ENCODE peak calls at places on chromosome 3, in four cellular contexts. M, A, C and D are unnamed samples.

GRCh38 chr3:85270488-85270887 is 311.7 kb downstream of the CADM2 start:
- DNase-seq in C (no peak), M (no peak), A (no peak), D (no peak)

GRCh38 chr3:51502562-51502910 is 2.7 kb upstream of the DCAF1 start:
- DNase-seq in A (no peak), C (no peak), M (no peak), D (no peak)

GRCh38 chr3:35965908-35966307 is 326.6 kb downstream of the ARPP21 start:
- DNase-seq in C (no peak), A (no peak), M (no peak), D (peak)

GRCh38 chr3:135878501-135878900 is 87.0 kb upstream of the PPP2R3A start:
- DNase-seq in C (no peak), A (no peak), M (no peak), D (no peak)

GRCh38 chr3:197880361-197881339 is 69.3 kb upstream of the RPL35A start:
- DNase-seq in A (no peak), M (peak), C (no peak), D (no peak)

GRCh38 chr3:163916596-163917560 is 1161.4 kb downstream of the SI start:
- DNase-seq in A (no peak), M (peak), C (no peak), D (no peak)

GRCh38 chr3:161674402-161674801 is 177.8 kb downstream of the OTOL1 start:
- DNase-seq in C (no peak), A (no peak), M (no peak), D (no peak)

GRCh38 chr3:120173056-120173675 is 78.9 kb upstream of the GSK3B start:
- DNase-seq in A (no peak), M (no peak), C (no peak), D (no peak)

GRCh38 chr3:83523470-83524073 is 1435.2 kb upstream of the CADM2 start:
- DNase-seq in M (peak), C (peak), A (peak), D (peak)

GRCh38 chr3:44342191-44342790 is 3.7 kb downstream of the TCAIM start:
- DNase-seq in A (no peak), M (no peak), C (no peak), D (no peak)

GRCh38 chr3:42685363-42685881 is at the start of gene KLHL40:
- DNase-seq in C (no peak), M (no peak), A (no peak), D (no peak)

GRCh38 chr3:42120866-42121265 is 29.7 kb downstream of the TRAK1 start:
- DNase-seq in M (no peak), C (no peak), A (no peak), D (no peak)

GRCh38 chr3:152185941-152186630 is 82.6 kb upstream of the MBNL1 start:
- DNase-seq in M (no peak), C (no peak), A (no peak), D (no peak)

GRCh38 chr3:134677196-134677986 is 26.6 kb upstream of the KY start:
- DNase-seq in M (peak), C (peak), A (no peak), D (peak)

GRCh38 chr3:148861277-148861869 is 3.7 kb upstream of the CPA3 start:
- DNase-seq in M (peak), C (no peak), A (no peak), D (peak)

GRCh38 chr3:17753271-17753992 is 11.0 kb upstream of the TBC1D5 start:
- DNase-seq in M (no peak), A (no peak), C (no peak), D (no peak)

GRCh38 chr3:48388966-48389365 is 16.9 kb downstream of the FBXW12 start:
- DNase-seq in A (no peak), C (no peak), M (no peak), D (no peak)

GRCh38 chr3:129517516-129517915 is 10.9 kb upstream of the RHO start:
- DNase-seq in C (no peak), A (no peak), M (no peak), D (no peak)

GRCh38 chr3:165202995-165203394 is 6.8 kb upstream of the SLITRK3 start:
- DNase-seq in A (no peak), C (no peak), M (no peak), D (no peak)

GRCh38 chr3:31840252-31840651 is 140.8 kb downstream of the OSBPL10 start:
- DNase-seq in C (no peak), A (no peak), M (no peak), D (no peak)

GRCh38 chr3:72745146-72745976 is 102.9 kb downstream of the SHQ1 start:
- DNase-seq in A (no peak), C (no peak), M (no peak), D (no peak)

GRCh38 chr3:89395441-89395840 is 288.0 kb downstream of the EPHA3 start:
- DNase-seq in A (no peak), M (no peak), C (no peak), D (no peak)

GRCh38 chr3:156382458-156383346 is 172.2 kb downstream of the SSR3 start:
- DNase-seq in A (no peak), C (peak), M (peak), D (no peak)

GRCh38 chr3:142963266-142964149 is at the start of gene PAQR9:
- DNase-seq in C (peak), M (peak), A (no peak), D (no peak)

DNA sequence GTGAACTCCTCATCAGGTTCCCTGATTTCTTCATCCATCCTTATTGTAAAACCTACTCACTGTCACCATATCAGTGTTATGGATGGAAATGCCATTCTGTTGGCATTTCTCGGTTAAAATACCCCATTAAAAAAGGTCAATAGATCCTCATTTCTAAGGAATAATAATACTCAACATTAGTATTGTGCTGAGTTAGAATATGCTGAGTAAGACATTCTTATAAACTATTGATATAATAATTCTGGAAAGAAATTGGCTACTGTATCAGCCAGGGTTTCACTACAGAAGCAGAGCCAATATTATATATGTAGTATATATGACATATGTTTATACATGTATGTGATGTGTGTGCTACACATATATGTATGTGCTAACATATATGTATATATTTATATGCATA is 95.4 kb upstream of the KCNH8 start:
- DNase-seq in C (no peak), A (no peak), M (no peak), D (no peak)
- H3K4me3 ChIP-seq in C (no peak), A (no peak), M (no peak), D (no peak)

DNA sequence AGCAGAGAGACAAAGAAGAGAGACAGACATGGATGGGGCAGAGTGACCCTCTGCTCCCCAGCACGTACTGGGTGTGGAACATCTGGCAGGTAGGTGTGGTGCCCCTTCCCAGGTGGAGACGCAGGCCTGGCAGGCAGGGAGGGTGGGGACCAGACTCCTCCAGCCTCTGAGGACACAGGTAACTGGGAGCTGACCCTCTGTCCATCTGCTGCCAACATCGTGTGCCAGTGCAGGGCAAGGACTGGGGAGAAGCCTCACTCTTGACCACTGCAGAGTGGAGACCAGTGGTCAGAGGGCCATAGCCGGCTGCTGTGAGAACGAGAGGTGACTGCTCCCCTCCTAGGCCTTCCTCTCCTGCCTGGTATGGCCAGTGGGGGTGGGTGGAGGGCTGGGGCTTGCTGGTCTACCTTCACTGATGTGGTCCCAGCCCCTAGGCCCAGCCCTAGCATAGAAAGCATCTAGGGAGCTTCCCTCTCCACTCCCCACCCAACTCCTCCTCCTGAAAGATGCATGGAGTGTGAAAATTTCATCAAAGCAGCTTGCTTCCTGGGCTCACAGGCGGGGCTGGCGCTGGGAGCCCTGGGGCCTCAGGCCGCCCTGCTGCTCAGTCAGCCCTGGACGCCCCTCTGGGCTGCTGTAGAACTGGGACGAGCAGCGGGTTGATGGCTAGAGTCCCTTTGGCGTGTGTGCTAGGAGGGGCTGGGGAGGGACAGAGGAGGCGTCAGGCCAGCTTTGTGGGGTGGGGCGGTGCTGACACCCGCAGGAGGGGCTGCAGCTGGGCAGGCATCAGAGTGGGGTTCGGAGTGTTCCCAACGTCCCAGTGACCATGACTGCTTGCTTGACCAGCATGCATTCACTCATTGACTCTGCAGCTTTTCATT is 90.3 kb downstream of the PLXNA1 start:
- DNase-seq in M (no peak), A (no peak), C (no peak), D (no peak)
- TF ChIP-seq SUZ12 in M (no peak), A (no peak), C (no peak), D (no peak)

GRCh38 chr3:141368925-141369794 is 856 bp downstream of the ZBTB38 start:
- DNase-seq in C (no peak), A (no peak), M (no peak), D (no peak)
- H3K4me3 ChIP-seq in C (no peak), A (peak), M (peak), D (peak)

DNA sequence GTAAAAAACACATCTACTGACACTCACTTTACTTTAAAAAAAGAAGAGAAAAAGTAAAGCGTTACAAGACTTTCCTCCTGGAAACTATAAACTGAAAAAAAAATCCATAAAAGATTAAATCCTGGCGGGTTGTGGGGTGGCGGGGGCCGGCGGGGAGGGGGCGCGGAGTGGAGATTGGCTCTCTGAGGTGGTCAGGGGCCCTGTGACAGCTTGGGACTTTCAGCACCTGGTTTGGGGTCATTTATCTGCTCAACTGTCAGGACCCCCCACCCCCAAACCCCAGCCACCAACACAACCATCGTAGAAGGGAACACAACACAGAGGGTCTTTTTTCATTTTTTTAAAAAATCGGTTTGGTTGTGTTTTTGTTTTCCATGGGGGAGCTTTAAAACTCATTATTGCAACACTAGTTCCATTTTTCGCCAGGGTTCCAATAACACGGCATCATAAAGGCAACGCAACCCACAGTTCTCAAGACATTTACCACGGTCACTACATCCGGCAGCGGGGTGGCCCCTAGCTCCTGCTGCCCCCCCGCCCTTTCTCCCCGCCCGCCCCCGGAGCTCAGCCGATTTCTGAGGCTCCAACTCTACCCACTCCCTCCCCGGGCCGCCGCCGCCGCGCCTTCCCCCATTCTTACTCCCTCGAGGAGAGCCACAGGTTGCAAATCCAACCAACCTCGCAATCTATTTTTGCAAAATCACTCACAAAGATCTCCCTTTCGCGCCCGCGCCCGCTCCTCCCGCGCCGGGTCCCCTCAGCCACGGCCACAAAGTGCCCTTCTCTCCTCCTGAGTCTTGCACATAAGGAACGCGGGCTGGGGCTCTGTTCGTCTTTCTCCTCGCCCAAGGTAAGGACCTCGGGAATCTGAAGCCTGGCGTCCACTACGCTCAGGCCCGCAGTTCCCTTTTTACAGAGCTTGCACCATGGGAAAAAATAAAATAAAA is 1.8 kb downstream of the BCL6 start:
- DNase-seq in C (peak), M (no peak), A (no peak), D (no peak)
- TF ChIP-seq SUZ12 in C (no peak), M (no peak), A (peak), D (no peak)

GRCh38 chr3:9553949-9554513 is 409 bp upstream of the LHFPL4 start:
- DNase-seq in C (no peak), M (no peak), A (no peak), D (no peak)
- H3K4me3 ChIP-seq in C (peak), M (no peak), A (no peak), D (peak)

GRCh38 chr3:112656045-112656444 is 15.1 kb upstream of the CCDC80 start:
- DNase-seq in A (no peak), M (no peak), C (no peak), D (no peak)

GRCh38 chr3:112654979-112655378 is 14.0 kb upstream of the CCDC80 start:
- DNase-seq in A (no peak), M (no peak), C (no peak), D (no peak)

GRCh38 chr3:112654492-112654891 is 13.5 kb upstream of the CCDC80 start:
- DNase-seq in C (no peak), A (no peak), M (no peak), D (no peak)

GRCh38 chr3:112653209-112653871 is 12.4 kb upstream of the CCDC80 start:
- DNase-seq in C (no peak), A (no peak), M (no peak), D (no peak)

GRCh38 chr3:112653881-112654300 is 12.9 kb upstream of the CCDC80 start:
- DNase-seq in M (no peak), C (no peak), A (no peak), D (no peak)
- TF ChIP-seq SUZ12 in M (no peak), C (no peak), A (no peak), D (no peak)